ENCODE peak calls at places on chromosomes 7 and 10, in five cellular contexts. S is stimulated activated CD8-positive, alpha-beta memory T cell treated with anti-CD3 and anti-CD28 coated beads, Interleukin-2, amount 100 ng/mL, for 1 hour; F is heart left ventricle; W is ureter; T is iris pigment epithelial cell. A is an unnamed sample.

GRCh38 chr10:63910806-63911205 is 389.6 kb downstream of the REEP3 start:
- DNase-seq in F (no peak), W (no peak), S (no peak), T (no peak), A (no peak)

GRCh38 chr10:26486985-26487850 is 49.1 kb downstream of the APBB1IP start:
- DNase-seq in W (peak; percentile 45), S (peak; percentile 45), T (peak; percentile 80), F (no peak), A (no peak)

GRCh38 chr10:18868919-18869318 is 179.7 kb upstream of the MALRD1 start:
- DNase-seq in W (no peak), F (no peak), S (no peak), T (no peak), A (no peak)

GRCh38 chr10:103307594-103307993 is 30.7 kb downstream of the INA start:
- DNase-seq in F (no peak), W (no peak), S (no peak), T (no peak), A (peak; percentile 19)

GRCh38 chr7:104982308-104982755 is 31.7 kb upstream of the KMT2E start:
- DNase-seq in W (no peak), S (no peak), F (no peak), T (no peak), A (no peak)

GRCh38 chr7:40675741-40676140 is 540.9 kb downstream of the SUGCT start:
- DNase-seq in T (no peak), S (no peak), F (no peak), W (no peak), A (no peak)

GRCh38 chr10:123236122-123236521 is 81.9 kb downstream of the BUB3 start:
- DNase-seq in S (no peak), F (no peak), W (no peak), T (peak; percentile 8), A (no peak)

GRCh38 chr7:7565018-7565680 is 1.5 kb upstream of the MIOS start:
- DNase-seq in T (no peak), F (no peak), S (no peak), W (no peak), A (no peak)

GRCh38 chr10:65571011-65571570 is 1354.7 kb upstream of the LRRTM3 start:
- DNase-seq in S (no peak), F (no peak), W (no peak), T (no peak), A (no peak)

GRCh38 chr7:123580406-123581161 is 21.0 kb upstream of the ASB15 start:
- DNase-seq in F (no peak), T (peak; percentile 65), S (no peak), W (no peak), A (no peak)

GRCh38 chr10:17074548-17074860 is 55.1 kb downstream of the CUBN start:
- DNase-seq in T (peak; percentile 52), W (no peak), F (no peak), S (no peak), A (no peak)

GRCh38 chr7:73647725-73648592 is 19.7 kb upstream of the VPS37D start:
- DNase-seq in W (no peak), F (no peak), T (no peak), S (no peak), A (peak; percentile 95)

GRCh38 chr10:111936143-111936542 is 247.4 kb downstream of the GPAM start:
- DNase-seq in S (no peak), F (no peak), T (no peak), W (no peak), A (no peak)

GRCh38 chr10:33273295-33274002 is 61.0 kb downstream of the NRP1 start:
- DNase-seq in W (peak; percentile 88), F (peak; percentile 88), T (peak; percentile 89), S (no peak), A (peak; percentile 90)

GRCh38 chr10:34906021-34906965 is 91.2 kb upstream of the PARD3 start:
- DNase-seq in F (no peak), S (no peak), T (peak; percentile 85), W (peak; percentile 79), A (no peak)

GRCh38 chr10:78950656-78951587 is 117.8 kb upstream of the ZMIZ1 start:
- DNase-seq in W (peak; percentile 82), S (no peak), T (no peak), F (no peak), A (no peak)

GRCh38 chr10:99451981-99452380 is 21.6 kb upstream of the GOT1 start:
- DNase-seq in T (no peak), W (no peak), F (no peak), S (no peak), A (no peak)

GRCh38 chr7:74199551-74200355 is 10.1 kb upstream of the LAT2 start:
- DNase-seq in T (peak; percentile 72), W (no peak), S (no peak), F (no peak), A (no peak)

GRCh38 chr7:108073305-108074070 is 56.7 kb downstream of the LAMB4 start:
- DNase-seq in S (no peak), W (no peak), F (no peak), T (peak; percentile 43), A (no peak)

GRCh38 chr10:107873007-107873406 is 708.5 kb upstream of the SORCS1 start:
- DNase-seq in W (no peak), T (no peak), F (no peak), S (no peak), A (no peak)

GRCh38 chr7:76072243-76073148 is 24.6 kb downstream of the MDH2 start:
- DNase-seq in W (no peak), S (no peak), T (no peak), F (no peak), A (no peak)

GRCh38 chr10:122336332-122336731 is 38.2 kb upstream of the PLEKHA1 start:
- DNase-seq in F (no peak), W (no peak), S (no peak), T (no peak), A (no peak)

A was measured in right lobe of liver.